ENCODE peak calls at places on chromosomes 4 and X, in nine cellular contexts. H, U, A, T, S, I, Y, G and E are unnamed samples.

GRCh38 chr4:150302553-150302952 is 224.3 kb downstream of the DCLK2 start:
- DNase-seq in H (no peak), U (no peak), A (no peak), T (peak; percentile 99), S (peak; percentile 94), I (peak; percentile 97), Y (no peak), G (no peak), E (peak; percentile 94)

GRCh38 chr4:1809754-1810502 is 16.8 kb downstream of the FGFR3 start:
- DNase-seq in H (peak; percentile 35), U (peak; percentile 77), A (peak; percentile 71), T (peak; percentile 55), S (no peak), I (peak; percentile 83), Y (peak; percentile 10), G (no peak), E (peak; percentile 48)

GRCh38 chr4:105277702-105278101 is 131.0 kb downstream of the TET2 start:
- DNase-seq in H (no peak), U (no peak), A (no peak), T (no peak), S (no peak), I (no peak), Y (no peak), G (no peak), E (no peak)

GRCh38 chr4:151866266-151866918 is 105.6 kb upstream of the GATB start:
- DNase-seq in H (no peak), U (no peak), A (no peak), T (peak; percentile 49), S (no peak), I (no peak), Y (no peak), G (no peak), E (no peak)

GRCh38 chr4:75659512-75660031 is 13.6 kb downstream of the G3BP2 start:
- DNase-seq in H (no peak), U (no peak), A (no peak), T (no peak), S (no peak), I (no peak), Y (no peak), G (no peak), E (no peak)

GRCh38 chr4:169270810-169271691 is at the start of gene SH3RF1:
- DNase-seq in H (no peak), U (peak; percentile 73), A (peak; percentile 85), T (peak; percentile 80), S (no peak), I (peak; percentile 97), Y (peak; percentile 87), G (peak; percentile 11), E (peak; percentile 50)

GRCh38 chr4:127782025-127782274 is 172 bp upstream of the HSPA4L start:
- DNase-seq in H (no peak), U (peak; percentile 72), A (peak; percentile 86), T (peak; percentile 78), S (peak; percentile 44), I (peak; percentile 96), Y (peak; percentile 59), G (no peak), E (peak; percentile 73)

GRCh38 chr4:144820115-144820514 is 174.2 kb downstream of the HHIP start:
- DNase-seq in H (no peak), U (no peak), A (no peak), T (peak; percentile 76), S (peak; percentile 65), I (peak; percentile 77), Y (no peak), G (no peak), E (no peak)

GRCh38 chr4:1365271-1366178 is 18.5 kb downstream of the UVSSA start:
- DNase-seq in H (no peak), U (no peak), A (peak; percentile 33), T (no peak), S (no peak), I (no peak), Y (no peak), G (no peak), E (no peak)

GRCh38 chr4:133597252-133597651 is 448.2 kb downstream of the PCDH10 start:
- DNase-seq in H (no peak), U (no peak), A (no peak), T (no peak), S (no peak), I (no peak), Y (no peak), G (no peak), E (no peak)

GRCh38 chrX:31057691-31058090 is 14.2 kb downstream of the FTHL17 start:
- DNase-seq in H (no peak), U (no peak), A (no peak), T (no peak), S (no peak), I (no peak), Y (no peak), G (no peak), E (no peak)

GRCh38 chrX:389021-389441 is 2.3 kb upstream of the PPP2R3B start:
- DNase-seq in H (no peak), U (peak; percentile 78), A (no peak), T (no peak), S (no peak), I (no peak), Y (no peak), G (no peak), E (no peak)

GRCh38 chr4:82865592-82865991 is 25.4 kb downstream of the SEC31A start:
- DNase-seq in H (no peak), U (no peak), A (peak; percentile 13), T (peak; percentile 91), S (peak; percentile 36), I (peak; percentile 74), Y (peak; percentile 34), G (no peak), E (peak; percentile 98)

GRCh38 chr4:130210871-130211270 is 1114.9 kb downstream of the C4orf33 start:
- DNase-seq in H (no peak), U (no peak), A (no peak), T (peak; percentile 48), S (peak; percentile 87), I (peak; percentile 0), Y (no peak), G (no peak), E (peak; percentile 6)

GRCh38 chrX:48997455-48997854 is 4.6 kb downstream of the GRIPAP1 start:
- DNase-seq in H (no peak), U (no peak), A (no peak), T (no peak), S (no peak), I (no peak), Y (no peak), G (no peak), E (no peak)

GRCh38 chr4:182207806-182208483 is 35.3 kb upstream of the TENM3 start:
- DNase-seq in H (no peak), U (no peak), A (peak; percentile 63), T (peak; percentile 84), S (peak; percentile 83), I (peak; percentile 87), Y (no peak), G (no peak), E (peak; percentile 62)

GRCh38 chr4:25448379-25449109 is 71.5 kb downstream of the ANAPC4 start:
- DNase-seq in H (no peak), U (no peak), A (no peak), T (peak; percentile 62), S (no peak), I (peak; percentile 72), Y (no peak), G (no peak), E (peak; percentile 74)

DNA sequence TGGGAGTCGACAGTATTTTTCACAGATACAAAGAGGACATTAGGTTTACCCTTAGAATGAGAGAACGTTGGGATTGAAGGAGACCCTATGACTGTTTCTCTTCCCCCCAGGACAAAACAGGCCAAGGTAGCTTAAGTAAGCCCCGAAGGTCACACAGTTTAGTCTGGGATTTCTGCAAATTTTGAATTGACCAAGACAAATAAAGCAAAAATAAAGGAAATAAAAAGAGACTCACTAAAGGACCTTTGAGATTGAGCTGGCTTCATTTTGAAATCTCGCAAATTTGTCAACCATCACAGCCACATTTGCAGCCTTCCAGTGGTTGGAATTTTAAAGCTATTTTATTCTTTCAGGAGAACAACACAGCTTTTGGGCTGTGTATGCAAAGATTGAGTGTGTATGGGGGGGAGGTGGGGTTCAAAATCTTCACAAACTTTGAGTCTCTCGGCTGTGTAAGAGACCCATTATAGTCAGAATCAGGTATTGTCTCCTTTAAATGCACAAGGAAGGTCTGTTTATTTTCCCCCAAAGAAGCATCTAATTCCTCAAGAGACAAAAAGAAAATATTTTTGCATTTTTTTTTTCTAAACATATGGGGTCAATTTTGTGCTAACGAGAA is 4.2 kb downstream of the TMSB4X start:
- DNase-seq in H (no peak), U (no peak), A (no peak), T (no peak), S (no peak), I (no peak), Y (no peak), G (no peak), E (no peak)
- H3K4me3 ChIP-seq in H (peak overlapping the region; percentile 98), U (no peak overlapping the region), A (no peak overlapping the region), T (no peak overlapping the region), S (no peak overlapping the region), I (no peak overlapping the region), Y (no peak overlapping the region), G (no peak overlapping the region), E (no peak overlapping the region)

GRCh38 chrX:148874621-148875020 is 374.2 kb downstream of the AFF2 start:
- DNase-seq in H (no peak), U (no peak), A (no peak), T (peak; percentile 42), S (peak; percentile 45), I (peak; percentile 48), Y (no peak), G (no peak), E (no peak)
- H3K4me3 ChIP-seq in H (no peak overlapping the region), U (no peak overlapping the region), A (no peak overlapping the region), T (no peak overlapping the region), S (no peak overlapping the region), I (no peak overlapping the region), Y (no peak overlapping the region), G (no peak overlapping the region), E (no peak overlapping the region)

DNA sequence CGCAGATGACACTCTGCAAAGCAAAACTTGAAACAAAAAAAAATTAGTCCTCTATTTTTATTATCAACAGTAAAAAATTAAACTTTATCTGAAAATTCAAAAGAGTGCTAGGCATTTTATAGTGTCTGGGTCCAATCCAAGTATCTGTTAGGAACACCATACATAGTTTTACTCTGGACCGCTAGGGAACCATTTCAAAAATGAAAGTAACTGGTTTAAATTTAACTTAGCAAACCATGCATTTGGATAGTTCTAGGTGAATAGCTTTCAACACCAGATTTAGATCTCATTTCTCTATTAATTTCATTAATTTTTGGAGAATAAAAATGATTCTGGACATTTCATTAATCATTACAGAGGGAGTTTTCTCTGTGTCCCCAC is 1.2 kb downstream of the KLKB1 start:
- DNase-seq in H (no peak), U (no peak), A (no peak), T (no peak), S (no peak), I (no peak), Y (no peak), G (no peak), E (no peak)
- H3K4me3 ChIP-seq in H (no peak overlapping the region), U (no peak overlapping the region), A (no peak overlapping the region), T (no peak overlapping the region), S (no peak overlapping the region), I (no peak overlapping the region), Y (no peak overlapping the region), G (no peak overlapping the region), E (no peak overlapping the region)

DNA sequence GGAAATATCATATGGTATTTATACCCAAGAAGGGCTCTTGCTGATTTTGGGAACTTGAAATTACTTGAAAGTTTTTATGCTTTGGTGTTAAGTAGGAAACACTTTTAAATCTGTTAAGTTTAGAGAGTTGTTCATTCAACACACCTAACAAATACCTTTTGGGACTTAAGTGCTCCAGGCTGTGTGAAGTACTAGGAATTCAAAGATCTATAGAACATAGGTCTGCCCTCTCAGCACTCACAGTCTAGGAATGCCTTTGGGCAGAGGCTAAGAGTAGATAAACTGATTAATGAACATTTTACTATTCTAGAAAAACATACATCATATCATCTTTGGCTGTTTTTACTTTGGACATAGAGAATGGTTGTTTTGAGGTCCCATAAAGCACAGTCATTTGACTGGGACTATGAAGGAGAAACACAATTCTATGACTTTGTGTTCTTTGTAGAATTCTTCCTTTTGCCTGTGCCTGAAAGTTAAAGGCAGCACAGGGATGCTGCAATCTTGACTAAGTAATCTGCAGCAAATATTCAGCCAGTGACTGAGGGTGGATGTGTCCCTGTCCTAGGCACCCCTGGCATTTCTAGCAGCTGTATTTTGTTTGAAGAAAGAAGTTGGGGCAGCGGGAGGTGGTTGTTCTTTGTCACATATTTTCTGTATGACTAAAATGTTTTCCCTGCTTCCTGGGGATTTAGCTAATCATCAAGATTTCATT is 8.3 kb downstream of the BMP3 start:
- DNase-seq in H (no peak), U (no peak), A (no peak), T (no peak), S (no peak), I (peak; percentile 26), Y (no peak), G (no peak), E (no peak)
- H3K4me3 ChIP-seq in H (no peak overlapping the region), U (no peak overlapping the region), A (no peak overlapping the region), T (no peak overlapping the region), S (no peak overlapping the region), I (no peak overlapping the region), Y (no peak overlapping the region), G (no peak overlapping the region), E (no peak overlapping the region)